ENCODE peak calls at places on chromosome 21, in seven cellular contexts. One of them, this sample, is unnamed.

GRCh38 chr21:34074283-34075098 is 1.1 kb downstream of the MRPS6 start:
- DNase-seq in GM10248: no peak
- DNase-seq in NB4: no peak
- DNase-seq in mucosa of descending colon: no peak
- DNase-seq in choroid plexus epithelial cell: no peak
- DNase-seq in RWPE1: peak; percentile 17
- DNase-seq in brain microvascular endothelial cell: no peak
- DNase-seq in this sample: no peak

GRCh38 chr21:45950740-45951515 is 30.6 kb upstream of the COL6A1 start:
- DNase-seq in NB4: no peak
- DNase-seq in choroid plexus epithelial cell: peak; percentile 42
- DNase-seq in RWPE1: peak; percentile 45
- DNase-seq in mucosa of descending colon: no peak
- DNase-seq in GM10248: no peak
- DNase-seq in brain microvascular endothelial cell: peak; percentile 23
- DNase-seq in this sample: no peak

GRCh38 chr21:30733026-30733425 is 14.0 kb downstream of the KRTAP21-2 start:
- DNase-seq in GM10248: no peak
- DNase-seq in RWPE1: peak; percentile 18
- DNase-seq in brain microvascular endothelial cell: no peak
- DNase-seq in mucosa of descending colon: no peak
- DNase-seq in NB4: no peak
- DNase-seq in choroid plexus epithelial cell: no peak
- DNase-seq in this sample: no peak

GRCh38 chr21:38277501-38278111 is 20.8 kb downstream of the KCNJ15 start:
- DNase-seq in RWPE1: peak; percentile 87
- DNase-seq in mucosa of descending colon: no peak
- DNase-seq in brain microvascular endothelial cell: peak; percentile 97
- DNase-seq in NB4: peak; percentile 87
- DNase-seq in choroid plexus epithelial cell: peak; percentile 99
- DNase-seq in GM10248: no peak
- DNase-seq in this sample: no peak

GRCh38 chr21:35578831-35579470 is 481.4 kb downstream of the SETD4 start:
- DNase-seq in RWPE1: no peak
- DNase-seq in mucosa of descending colon: no peak
- DNase-seq in choroid plexus epithelial cell: peak; percentile 45
- DNase-seq in NB4: no peak
- DNase-seq in brain microvascular endothelial cell: no peak
- DNase-seq in GM10248: no peak
- DNase-seq in this sample: no peak

GRCh38 chr21:34072145-34073031 is 990 bp upstream of the MRPS6 start:
- DNase-seq in brain microvascular endothelial cell: no peak
- DNase-seq in NB4: no peak
- DNase-seq in RWPE1: no peak
- DNase-seq in mucosa of descending colon: no peak
- DNase-seq in GM10248: no peak
- DNase-seq in choroid plexus epithelial cell: no peak
- DNase-seq in this sample: no peak

GRCh38 chr21:16250282-16250681 is 520.5 kb downstream of the USP25 start:
- DNase-seq in brain microvascular endothelial cell: no peak
- DNase-seq in NB4: no peak
- DNase-seq in GM10248: no peak
- DNase-seq in mucosa of descending colon: no peak
- DNase-seq in choroid plexus epithelial cell: no peak
- DNase-seq in RWPE1: no peak
- DNase-seq in this sample: no peak

GRCh38 chr21:36738489-36739126 is 39.7 kb downstream of the SIM2 start:
- DNase-seq in brain microvascular endothelial cell: no peak
- DNase-seq in choroid plexus epithelial cell: no peak
- DNase-seq in RWPE1: no peak
- DNase-seq in NB4: no peak
- DNase-seq in mucosa of descending colon: no peak
- DNase-seq in GM10248: no peak
- DNase-seq in this sample: no peak

GRCh38 chr21:36732217-36732616 is 33.3 kb downstream of the SIM2 start:
- DNase-seq in NB4: no peak
- DNase-seq in GM10248: no peak
- DNase-seq in RWPE1: no peak
- DNase-seq in choroid plexus epithelial cell: no peak
- DNase-seq in mucosa of descending colon: no peak
- DNase-seq in brain microvascular endothelial cell: no peak
- DNase-seq in this sample: no peak

GRCh38 chr21:38805282-38806152 is at the start of gene ETS2:
- DNase-seq in NB4: peak; percentile 95
- DNase-seq in brain microvascular endothelial cell: peak; percentile 73
- DNase-seq in choroid plexus epithelial cell: peak; percentile 95
- DNase-seq in GM10248: peak; percentile 89
- DNase-seq in RWPE1: peak; percentile 72
- DNase-seq in mucosa of descending colon: peak; percentile 94
- DNase-seq in this sample: peak; percentile 89

GRCh38 chr21:35136586-35137254 is 87.6 kb upstream of the RUNX1 start:
- DNase-seq in GM10248: no peak
- DNase-seq in RWPE1: peak; percentile 68
- DNase-seq in brain microvascular endothelial cell: peak; percentile 71
- DNase-seq in mucosa of descending colon: no peak
- DNase-seq in NB4: no peak
- DNase-seq in choroid plexus epithelial cell: peak; percentile 45
- DNase-seq in this sample: no peak

GRCh38 chr21:37737497-37737896 is 178.8 kb downstream of the KCNJ6 start:
- DNase-seq in brain microvascular endothelial cell: no peak
- DNase-seq in choroid plexus epithelial cell: no peak
- DNase-seq in mucosa of descending colon: no peak
- DNase-seq in RWPE1: no peak
- DNase-seq in NB4: peak; percentile 9
- DNase-seq in GM10248: no peak
- DNase-seq in this sample: no peak

GRCh38 chr21:39111928-39112327 is 71.3 kb downstream of the PSMG1 start:
- DNase-seq in NB4: no peak
- DNase-seq in brain microvascular endothelial cell: no peak
- DNase-seq in RWPE1: no peak
- DNase-seq in mucosa of descending colon: no peak
- DNase-seq in GM10248: no peak
- DNase-seq in choroid plexus epithelial cell: no peak
- DNase-seq in this sample: no peak

GRCh38 chr21:46018615-46019014 is 37.0 kb downstream of the COL6A1 start:
- DNase-seq in NB4: peak; percentile 58
- DNase-seq in RWPE1: no peak
- DNase-seq in choroid plexus epithelial cell: no peak
- DNase-seq in GM10248: no peak
- DNase-seq in mucosa of descending colon: no peak
- DNase-seq in brain microvascular endothelial cell: no peak
- DNase-seq in this sample: no peak

GRCh38 chr21:14617836-14618235 is 71.7 kb upstream of the SAMSN1 start:
- DNase-seq in brain microvascular endothelial cell: no peak
- DNase-seq in mucosa of descending colon: no peak
- DNase-seq in NB4: no peak
- DNase-seq in choroid plexus epithelial cell: no peak
- DNase-seq in GM10248: no peak
- DNase-seq in RWPE1: no peak
- DNase-seq in this sample: no peak

GRCh38 chr21:45640888-45641479 is 2.5 kb upstream of the PCBP3 start:
- DNase-seq in NB4: no peak
- DNase-seq in brain microvascular endothelial cell: peak; percentile 61
- DNase-seq in GM10248: no peak
- DNase-seq in RWPE1: peak; percentile 33
- DNase-seq in choroid plexus epithelial cell: peak; percentile 81
- DNase-seq in mucosa of descending colon: peak; percentile 78
- DNase-seq in this sample: peak; percentile 53

GRCh38 chr21:27363719-27364479 is 397.0 kb upstream of the ADAMTS5 start:
- DNase-seq in RWPE1: no peak
- DNase-seq in GM10248: no peak
- DNase-seq in NB4: no peak
- DNase-seq in choroid plexus epithelial cell: no peak
- DNase-seq in brain microvascular endothelial cell: no peak
- DNase-seq in mucosa of descending colon: no peak
- DNase-seq in this sample: no peak

GRCh38 chr21:17270234-17270633 is 242.6 kb upstream of the CXADR start:
- DNase-seq in RWPE1: peak; percentile 5
- DNase-seq in NB4: peak; percentile 19
- DNase-seq in brain microvascular endothelial cell: peak; percentile 29
- DNase-seq in choroid plexus epithelial cell: peak; percentile 85
- DNase-seq in mucosa of descending colon: no peak
- DNase-seq in GM10248: no peak
- DNase-seq in this sample: no peak

GRCh38 chr21:29330797-29331196 is 32.1 kb downstream of the BACH1 start:
- DNase-seq in NB4: no peak
- DNase-seq in choroid plexus epithelial cell: no peak
- DNase-seq in brain microvascular endothelial cell: no peak
- DNase-seq in mucosa of descending colon: no peak
- DNase-seq in RWPE1: no peak
- DNase-seq in GM10248: no peak
- DNase-seq in this sample: no peak

GRCh38 chr21:36860736-36861594 is 105.5 kb downstream of the HLCS start:
- DNase-seq in brain microvascular endothelial cell: peak; percentile 62
- DNase-seq in GM10248: no peak
- DNase-seq in choroid plexus epithelial cell: peak; percentile 87
- DNase-seq in mucosa of descending colon: no peak
- DNase-seq in RWPE1: peak; percentile 80
- DNase-seq in NB4: no peak
- DNase-seq in this sample: no peak

GRCh38 chr21:26191609-26192008 is 21.0 kb upstream of the APP start:
- DNase-seq in choroid plexus epithelial cell: no peak
- DNase-seq in NB4: no peak
- DNase-seq in RWPE1: no peak
- DNase-seq in GM10248: no peak
- DNase-seq in mucosa of descending colon: no peak
- DNase-seq in brain microvascular endothelial cell: no peak
- DNase-seq in this sample: no peak

GRCh38 chr21:39452207-39452964 is 616 bp downstream of the SH3BGR start:
- DNase-seq in mucosa of descending colon: no peak
- DNase-seq in RWPE1: no peak
- DNase-seq in choroid plexus epithelial cell: peak; percentile 17
- DNase-seq in GM10248: no peak
- DNase-seq in brain microvascular endothelial cell: no peak
- DNase-seq in NB4: no peak
- DNase-seq in this sample: no peak

DNA sequence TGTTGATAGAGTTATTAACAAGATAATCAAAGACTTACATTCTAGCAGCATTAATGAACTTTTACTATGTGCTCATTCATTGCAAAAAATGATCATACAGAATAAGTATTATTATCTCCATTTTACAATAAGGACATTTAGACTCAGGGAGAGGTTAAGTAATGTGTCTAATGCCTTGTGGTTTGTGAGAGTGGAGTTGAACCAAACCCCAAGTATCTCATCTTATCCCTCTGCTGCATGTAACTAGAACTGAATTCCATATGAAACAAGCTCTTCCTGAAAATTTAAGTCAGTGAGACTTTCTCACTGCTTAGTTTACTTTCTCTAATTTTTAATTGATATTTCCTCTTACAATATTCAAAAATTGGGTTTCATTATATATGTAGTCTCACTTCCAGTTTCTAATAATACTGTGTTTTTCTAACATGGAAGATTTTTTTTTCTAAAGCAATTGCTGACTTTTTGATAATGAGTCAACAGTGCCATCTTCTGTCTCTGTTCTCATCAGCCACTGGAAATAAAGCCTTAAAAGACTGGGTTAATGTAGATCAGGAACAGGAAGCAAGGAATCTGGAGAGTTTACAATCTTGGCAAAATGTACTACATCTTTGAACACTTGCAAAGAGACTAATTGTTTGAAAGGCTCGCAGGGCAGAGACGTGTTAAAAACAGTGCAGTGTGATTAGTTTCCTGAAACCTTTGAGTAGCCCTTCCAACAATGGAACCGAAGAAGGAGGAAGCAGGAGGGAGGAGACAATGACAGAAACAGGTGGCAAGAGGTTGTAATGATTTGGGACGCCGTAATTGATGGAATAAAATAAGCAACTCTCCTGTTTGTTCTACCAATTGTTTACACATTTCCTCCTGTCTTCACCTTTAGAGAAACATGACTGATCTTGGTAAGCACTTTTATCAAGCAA is 567.6 kb downstream of the MRPL39 start:
- DNase-seq in choroid plexus epithelial cell: peak; percentile 7
- DNase-seq in brain microvascular endothelial cell: no peak
- DNase-seq in NB4: peak; percentile 49
- DNase-seq in mucosa of descending colon: no peak
- DNase-seq in GM10248: peak; percentile 15
- DNase-seq in RWPE1: no peak
- DNase-seq in this sample: peak; percentile 12
- TF ChIP-seq CTCF in choroid plexus epithelial cell: no peak
- TF ChIP-seq CTCF in brain microvascular endothelial cell: peak; percentile 4
- TF ChIP-seq CTCF in NB4: peak; percentile 32
- TF ChIP-seq CTCF in mucosa of descending colon: no peak
- TF ChIP-seq CTCF in GM10248: peak; percentile 68
- TF ChIP-seq CTCF in RWPE1: peak; percentile 24
- TF ChIP-seq CTCF in this sample: peak; percentile 67

GRCh38 chr21:41605178-41605933 is 97.4 kb upstream of the TMPRSS2 start:
- DNase-seq in GM10248: no peak
- DNase-seq in RWPE1: no peak
- DNase-seq in choroid plexus epithelial cell: peak; percentile 14
- DNase-seq in mucosa of descending colon: no peak
- DNase-seq in brain microvascular endothelial cell: no peak
- DNase-seq in NB4: no peak
- DNase-seq in this sample: no peak
- TF ChIP-seq CTCF in GM10248: no peak
- TF ChIP-seq CTCF in RWPE1: no peak
- TF ChIP-seq CTCF in choroid plexus epithelial cell: no peak
- TF ChIP-seq CTCF in mucosa of descending colon: no peak
- TF ChIP-seq CTCF in brain microvascular endothelial cell: no peak
- TF ChIP-seq CTCF in NB4: no peak
- TF ChIP-seq CTCF in this sample: no peak

GRCh38 chr21:43361493-43362296 is 65.2 kb downstream of the SIK1 start:
- DNase-seq in mucosa of descending colon: peak; percentile 65
- DNase-seq in choroid plexus epithelial cell: peak; percentile 76
- DNase-seq in brain microvascular endothelial cell: peak; percentile 82
- DNase-seq in GM10248: peak; percentile 57
- DNase-seq in NB4: no peak
- DNase-seq in RWPE1: peak; percentile 86
- DNase-seq in this sample: peak; percentile 63
- TF ChIP-seq CTCF in mucosa of descending colon: no peak
- TF ChIP-seq CTCF in choroid plexus epithelial cell: no peak
- TF ChIP-seq CTCF in brain microvascular endothelial cell: no peak
- TF ChIP-seq CTCF in GM10248: no peak
- TF ChIP-seq CTCF in NB4: no peak
- TF ChIP-seq CTCF in RWPE1: no peak
- TF ChIP-seq CTCF in this sample: no peak

GRCh38 chr21:42834730-42835191 is 44.6 kb downstream of the WDR4 start:
- DNase-seq in brain microvascular endothelial cell: no peak
- DNase-seq in mucosa of descending colon: no peak
- DNase-seq in GM10248: no peak
- DNase-seq in choroid plexus epithelial cell: no peak
- DNase-seq in RWPE1: no peak
- DNase-seq in NB4: no peak
- DNase-seq in this sample: no peak

GRCh38 chr21:42835211-42835610 is 44.1 kb downstream of the WDR4 start:
- DNase-seq in choroid plexus epithelial cell: no peak
- DNase-seq in RWPE1: no peak
- DNase-seq in mucosa of descending colon: no peak
- DNase-seq in NB4: no peak
- DNase-seq in GM10248: no peak
- DNase-seq in brain microvascular endothelial cell: no peak
- DNase-seq in this sample: peak; percentile 9

GRCh38 chr21:42833859-42834729 is 45.2 kb downstream of the WDR4 start:
- DNase-seq in RWPE1: no peak
- DNase-seq in GM10248: no peak
- DNase-seq in mucosa of descending colon: no peak
- DNase-seq in brain microvascular endothelial cell: no peak
- DNase-seq in NB4: no peak
- DNase-seq in choroid plexus epithelial cell: no peak
- DNase-seq in this sample: no peak

GRCh38 chr21:42835611-42836401 is 43.5 kb downstream of the WDR4 start:
- DNase-seq in choroid plexus epithelial cell: no peak
- DNase-seq in mucosa of descending colon: no peak
- DNase-seq in RWPE1: no peak
- DNase-seq in brain microvascular endothelial cell: no peak
- DNase-seq in NB4: no peak
- DNase-seq in GM10248: no peak
- DNase-seq in this sample: no peak

GRCh38 chr21:42833439-42833815 is 45.9 kb downstream of the WDR4 start:
- DNase-seq in NB4: peak; percentile 75
- DNase-seq in mucosa of descending colon: no peak
- DNase-seq in RWPE1: no peak
- DNase-seq in GM10248: peak; percentile 67
- DNase-seq in brain microvascular endothelial cell: no peak
- DNase-seq in choroid plexus epithelial cell: peak; percentile 12
- DNase-seq in this sample: peak; percentile 72
- TF ChIP-seq CTCF in NB4: peak; percentile 47
- TF ChIP-seq CTCF in mucosa of descending colon: peak; percentile 17
- TF ChIP-seq CTCF in RWPE1: no peak
- TF ChIP-seq CTCF in GM10248: peak; percentile 51
- TF ChIP-seq CTCF in brain microvascular endothelial cell: peak; percentile 30
- TF ChIP-seq CTCF in choroid plexus epithelial cell: peak; percentile 27
- TF ChIP-seq CTCF in this sample: peak; percentile 63

This sample was measured in GM13977.